ENCODE peak calls at places on chromosomes 5 and 9, in seven cellular contexts. Y is IMR-90, U is neuronal stem cell, V is mesendoderm, L is H1, B is mesenchymal stem cell, M is trophoblast cell. X is an unnamed sample.

GRCh38 chr5:117943521-117943920 is 1044.8 kb downstream of the DTWD2 start:
- DNase-seq in B (no peak), L (no peak), M (no peak), Y (no peak), U (no peak), V (no peak), X (no peak)

GRCh38 chr5:94691947-94692346 is 73.5 kb downstream of the SLF1 start:
- DNase-seq in U (no peak), Y (peak), B (peak), L (no peak), V (no peak), M (peak), X (no peak)

GRCh38 chr5:57804007-57804444 is 321.4 kb upstream of the ACTBL2 start:
- DNase-seq in M (no peak), V (no peak), B (no peak), Y (peak), L (no peak), U (no peak), X (no peak)

GRCh38 chr9:113502427-113503008 is 39.0 kb downstream of the RGS3 start:
- DNase-seq in M (peak), Y (no peak), U (no peak), V (no peak), B (no peak), L (no peak), X (no peak)

GRCh38 chr5:41368158-41368557 is 142.2 kb downstream of the PLCXD3 start:
- DNase-seq in M (no peak), Y (peak), U (no peak), V (no peak), L (no peak), B (no peak), X (no peak)

GRCh38 chr5:41172012-41172411 is 41.3 kb downstream of the C6 start:
- DNase-seq in U (no peak), B (no peak), Y (no peak), M (no peak), V (no peak), L (no peak), X (no peak)

GRCh38 chr9:25691786-25692185 is 13.5 kb upstream of the TUSC1 start:
- DNase-seq in B (peak), L (no peak), U (no peak), Y (peak), M (no peak), V (no peak), X (no peak)

GRCh38 chr5:124027441-124027840 is 515.5 kb downstream of the CSNK1G3 start:
- DNase-seq in V (no peak), B (no peak), M (peak), Y (no peak), L (no peak), U (no peak), X (no peak)

GRCh38 chr5:149961186-149961685 is 678 bp downstream of the SLC26A2 start:
- DNase-seq in L (no peak), V (no peak), Y (no peak), M (no peak), B (no peak), U (no peak), X (no peak)

GRCh38 chr5:55650391-55650790 is 61.7 kb downstream of the SLC38A9 start:
- DNase-seq in L (no peak), U (no peak), M (no peak), Y (peak), V (no peak), B (peak), X (no peak)

GRCh38 chr5:54894957-54895815 is 90.2 kb downstream of the ESM1 start:
- DNase-seq in L (no peak), Y (peak), B (peak), U (no peak), V (no peak), M (no peak), X (no peak)

GRCh38 chr5:137728048-137728447 is 7.8 kb downstream of the KLHL3 start:
- DNase-seq in Y (no peak), B (no peak), V (no peak), L (no peak), M (no peak), U (no peak), X (no peak)

GRCh38 chr5:135186662-135187522 is 152.9 kb upstream of the PITX1 start:
- DNase-seq in B (peak), V (peak), Y (peak), L (peak), U (no peak), M (peak), X (no peak)

GRCh38 chr9:121266906-121267650 is 884 bp upstream of the GSN start:
- DNase-seq in U (no peak), M (no peak), B (no peak), L (no peak), Y (no peak), V (no peak), X (no peak)

GRCh38 chr9:16450578-16450977 is 419.9 kb downstream of the BNC2 start:
- DNase-seq in B (no peak), L (no peak), M (no peak), Y (no peak), V (no peak), U (no peak), X (no peak)

GRCh38 chr5:98391921-98392625 is 381.4 kb upstream of the RGMB start:
- DNase-seq in B (no peak), Y (no peak), L (no peak), U (no peak), V (no peak), M (no peak), X (no peak)

GRCh38 chr5:180313677-180314076 is 21.8 kb upstream of the MAPK9 start:
- DNase-seq in B (no peak), U (no peak), Y (no peak), V (no peak), M (peak), L (no peak), X (no peak)

GRCh38 chr5:180315762-180316212 is 23.9 kb upstream of the MAPK9 start:
- DNase-seq in V (peak), Y (peak), U (peak), L (peak), B (peak), M (peak), X (peak)

GRCh38 chr5:180318456-180319089 is 26.7 kb upstream of the MAPK9 start:
- DNase-seq in Y (no peak), U (no peak), L (no peak), M (no peak), B (no peak), V (no peak), X (no peak)

GRCh38 chr5:180316586-180316985 is 24.7 kb upstream of the MAPK9 start:
- DNase-seq in B (no peak), M (no peak), V (no peak), L (no peak), Y (no peak), U (no peak), X (no peak)

DNA sequence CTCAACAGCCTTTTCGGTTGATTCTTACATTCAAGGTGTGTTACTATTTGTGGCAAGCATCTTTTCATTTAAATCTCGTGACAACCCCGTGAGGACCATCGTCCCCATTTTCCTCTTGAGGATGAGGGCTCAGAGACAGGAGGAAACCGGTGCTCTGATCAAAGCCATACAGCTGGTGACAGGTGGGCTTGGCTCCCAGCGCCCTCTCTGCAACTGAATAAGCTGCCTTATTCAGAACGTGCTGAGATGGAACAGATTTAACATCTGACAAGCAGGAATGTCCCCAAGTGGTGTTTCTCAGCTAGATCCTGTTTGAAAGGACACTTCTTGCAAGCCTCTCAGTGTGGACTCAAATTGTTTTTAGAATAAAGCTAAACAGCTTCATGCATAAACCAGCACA is 22.2 kb upstream of the MAPK9 start:
- DNase-seq in B (no peak), U (no peak), V (no peak), Y (no peak), L (no peak), M (no peak), X (no peak)
- H3K18ac ChIP-seq in B (no peak), U (no peak), V (no peak), Y (no peak), L (no peak), M (no peak), X (no peak)

GRCh38 chr9:22107202-22107601 is 98.1 kb upstream of the CDKN2B start:
- DNase-seq in L (no peak), M (peak), B (peak), Y (peak), U (no peak), V (no peak), X (no peak)

GRCh38 chr9:22103650-22104575 is 94.8 kb upstream of the CDKN2B start:
- DNase-seq in U (no peak), B (peak), M (peak), L (no peak), Y (peak), V (no peak), X (no peak)

GRCh38 chr9:22107646-22108045 is 98.5 kb upstream of the CDKN2B start:
- DNase-seq in M (no peak), Y (no peak), L (no peak), U (no peak), B (no peak), V (peak), X (no peak)

GRCh38 chr9:22102347-22103053 is 93.4 kb upstream of the CDKN2B start:
- DNase-seq in M (peak), Y (no peak), B (no peak), V (no peak), L (no peak), U (no peak), X (no peak)

GRCh38 chr9:22105005-22105722 is 96.1 kb upstream of the CDKN2B start:
- DNase-seq in B (no peak), L (no peak), V (no peak), U (no peak), Y (no peak), M (no peak), X (no peak)
- H3K18ac ChIP-seq in B (peak), L (no peak), V (peak), U (no peak), Y (peak), M (no peak), X (no peak)

GRCh38 chr5:17080361-17080760 is 137.1 kb upstream of the BASP1 start:
- DNase-seq in Y (no peak), V (no peak), B (no peak), L (no peak), U (no peak), M (no peak), X (no peak)
- H3K18ac ChIP-seq in Y (no peak), V (no peak), B (no peak), L (no peak), U (no peak), M (no peak), X (no peak)

GRCh38 chr9:2787065-2787464 is 56.8 kb downstream of the PUM3 start:
- DNase-seq in L (no peak), M (no peak), Y (peak), U (no peak), V (no peak), B (peak), X (no peak)

GRCh38 chr9:2788948-2789347 is 54.9 kb downstream of the PUM3 start:
- DNase-seq in V (no peak), M (no peak), L (no peak), U (no peak), B (no peak), Y (no peak), X (no peak)

DNA sequence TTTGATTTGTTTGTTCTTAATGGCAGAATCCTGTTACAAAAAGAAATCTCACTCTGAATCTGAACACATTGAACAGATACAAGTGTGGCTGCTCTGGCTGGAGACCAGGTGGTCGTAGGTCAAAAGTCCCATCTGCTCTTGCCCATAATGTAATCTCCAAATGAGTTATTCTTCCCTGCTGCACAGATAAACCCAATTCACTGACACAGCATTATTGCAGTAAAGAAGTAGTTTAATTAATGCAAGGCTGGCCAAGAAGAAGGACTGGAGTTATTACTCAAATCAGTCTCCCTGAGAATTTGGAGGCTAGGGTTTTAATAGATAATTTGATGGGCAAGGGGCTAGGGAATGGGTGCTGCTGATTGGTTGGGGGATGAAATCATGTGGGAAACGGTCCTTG is 52.6 kb downstream of the PUM3 start:
- DNase-seq in B (no peak), L (no peak), U (no peak), V (no peak), Y (no peak), M (no peak), X (no peak)
- H3K18ac ChIP-seq in B (no peak), L (no peak), U (no peak), V (no peak), Y (no peak), M (no peak), X (no peak)

GRCh38 chr5:132279801-132280200 is 14.4 kb upstream of the SLC22A4 start:
- DNase-seq in U (no peak), L (no peak), Y (no peak), V (no peak), B (no peak), M (no peak), X (no peak)

GRCh38 chr5:132283423-132284043 is 10.7 kb upstream of the SLC22A4 start:
- DNase-seq in B (peak), U (no peak), Y (peak), V (no peak), M (peak), L (peak), X (peak)

GRCh38 chr5:132277971-132278964 is 15.9 kb upstream of the SLC22A4 start:
- DNase-seq in U (no peak), L (no peak), B (no peak), V (no peak), M (no peak), Y (no peak), X (peak)

GRCh38 chr5:132280371-132281240 is 13.6 kb upstream of the SLC22A4 start:
- DNase-seq in Y (no peak), M (no peak), V (no peak), U (no peak), L (no peak), B (no peak), X (peak)

GRCh38 chr5:132281856-132282614 is 12.2 kb upstream of the SLC22A4 start:
- DNase-seq in M (peak), V (no peak), B (no peak), U (no peak), L (peak), Y (no peak), X (peak)
- H3K18ac ChIP-seq in M (no peak), V (no peak), B (no peak), U (no peak), L (no peak), Y (no peak), X (no peak)

GRCh38 chr9:79796411-79796810 is 224.6 kb downstream of the TLE4 start:
- DNase-seq in L (no peak), U (no peak), B (no peak), M (no peak), V (no peak), Y (no peak), X (no peak)

GRCh38 chr9:79801459-79801858 is 229.7 kb downstream of the TLE4 start:
- DNase-seq in Y (no peak), U (no peak), L (no peak), V (no peak), B (peak), M (no peak), X (no peak)

GRCh38 chr9:79799691-79800345 is 228.1 kb downstream of the TLE4 start:
- DNase-seq in U (no peak), L (no peak), V (no peak), B (no peak), M (no peak), Y (no peak), X (no peak)

GRCh38 chr9:79798450-79798849 is 226.7 kb downstream of the TLE4 start:
- DNase-seq in Y (no peak), L (no peak), U (no peak), B (no peak), V (no peak), M (no peak), X (no peak)

GRCh38 chr9:79800578-79800977 is 228.8 kb downstream of the TLE4 start:
- DNase-seq in B (peak), M (no peak), U (no peak), L (no peak), V (no peak), Y (peak), X (no peak)
- H3K18ac ChIP-seq in B (no peak), M (no peak), U (no peak), L (no peak), V (no peak), Y (no peak), X (no peak)

X was measured in H9.